ENCODE peak calls at places on chromosomes 13 and 19, in four cellular contexts. One of them, this sample, is unnamed. For H3K36me3 and H3K9me3, the result is how much of the 10 kb centered on the place peaks cover.

GRCh38 chr19:50663280-50663790 is 14.1 kb downstream of the C19orf81 start:
- DNase-seq in neural progenitor cell: no peak
- DNase-seq in naive thymus-derived CD4-positive, alpha-beta T cell: no peak
- DNase-seq in Peyer's patch: no peak
- DNase-seq in this sample: no peak

GRCh38 chr19:18437481-18438330 is at the start of gene ISYNA1:
- DNase-seq in neural progenitor cell: peak
- DNase-seq in naive thymus-derived CD4-positive, alpha-beta T cell: peak
- DNase-seq in Peyer's patch: peak
- DNase-seq in this sample: peak

GRCh38 chr19:1455336-1456120 is 5.6 kb downstream of the APC2 start:
- DNase-seq in neural progenitor cell: peak
- DNase-seq in naive thymus-derived CD4-positive, alpha-beta T cell: peak
- DNase-seq in Peyer's patch: peak
- DNase-seq in this sample: no peak

GRCh38 chr13:98549006-98549727 is 27.7 kb downstream of the STK24 start:
- DNase-seq in neural progenitor cell: no peak
- DNase-seq in naive thymus-derived CD4-positive, alpha-beta T cell: no peak
- DNase-seq in Peyer's patch: peak
- DNase-seq in this sample: no peak

GRCh38 chr13:112629161-112629560 is 41.2 kb upstream of the TUBGCP3 start:
- DNase-seq in neural progenitor cell: no peak
- DNase-seq in naive thymus-derived CD4-positive, alpha-beta T cell: no peak
- DNase-seq in Peyer's patch: no peak
- DNase-seq in this sample: no peak

GRCh38 chr13:23175920-23176319 is 4.9 kb upstream of the SGCG start:
- DNase-seq in neural progenitor cell: no peak
- DNase-seq in naive thymus-derived CD4-positive, alpha-beta T cell: no peak
- DNase-seq in Peyer's patch: no peak
- DNase-seq in this sample: no peak

GRCh38 chr19:35752746-35753350 is 4.0 kb downstream of the HSPB6 start:
- DNase-seq in neural progenitor cell: no peak
- DNase-seq in naive thymus-derived CD4-positive, alpha-beta T cell: no peak
- DNase-seq in Peyer's patch: no peak
- DNase-seq in this sample: no peak

GRCh38 chr19:47157455-47158321 is 27.1 kb downstream of the SAE1 start:
- DNase-seq in neural progenitor cell: peak
- DNase-seq in naive thymus-derived CD4-positive, alpha-beta T cell: no peak
- DNase-seq in Peyer's patch: peak
- DNase-seq in this sample: peak

GRCh38 chr13:20815469-20815868 is 41.7 kb upstream of the EEF1AKMT1 start:
- DNase-seq in neural progenitor cell: no peak
- DNase-seq in naive thymus-derived CD4-positive, alpha-beta T cell: no peak
- DNase-seq in Peyer's patch: no peak
- DNase-seq in this sample: no peak

GRCh38 chr19:35031072-35031881 is 1.0 kb downstream of the SCN1B start:
- DNase-seq in neural progenitor cell: peak
- DNase-seq in naive thymus-derived CD4-positive, alpha-beta T cell: no peak
- DNase-seq in Peyer's patch: no peak
- DNase-seq in this sample: peak

GRCh38 chr13:48068952-48069351 is 26.0 kb downstream of the MED4 start:
- DNase-seq in neural progenitor cell: no peak
- DNase-seq in naive thymus-derived CD4-positive, alpha-beta T cell: no peak
- DNase-seq in Peyer's patch: no peak
- DNase-seq in this sample: no peak
- H3K36me3 ChIP-seq in neural progenitor cell: half or more
- H3K36me3 ChIP-seq in naive thymus-derived CD4-positive, alpha-beta T cell: half or more
- H3K36me3 ChIP-seq in Peyer's patch: under half
- H3K36me3 ChIP-seq in this sample: under half

DNA sequence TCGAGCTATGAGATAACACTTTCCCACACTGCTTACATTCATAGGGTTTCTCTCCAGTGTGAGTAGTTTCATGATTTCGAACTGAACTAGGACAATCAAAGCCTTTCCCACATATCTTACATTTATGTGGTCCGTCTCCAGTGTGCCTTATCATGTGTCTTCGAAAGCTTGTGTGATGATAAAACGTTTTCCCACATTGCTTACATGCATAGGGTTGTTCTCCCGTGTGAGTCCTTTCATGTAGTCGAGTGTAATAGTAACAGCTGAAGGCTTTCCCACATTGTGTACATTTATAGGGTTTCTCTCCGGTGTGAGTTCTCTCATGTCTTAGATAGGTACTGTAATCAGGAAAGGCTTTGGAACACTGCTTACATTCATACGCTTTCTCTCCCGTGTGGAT is 16.3 kb downstream of the ZNF823 start:
- DNase-seq in neural progenitor cell: no peak
- DNase-seq in naive thymus-derived CD4-positive, alpha-beta T cell: no peak
- DNase-seq in Peyer's patch: no peak
- DNase-seq in this sample: no peak
- H3K9me3 ChIP-seq in neural progenitor cell: under half
- H3K9me3 ChIP-seq in naive thymus-derived CD4-positive, alpha-beta T cell: under half
- H3K9me3 ChIP-seq in Peyer's patch: under half
- H3K9me3 ChIP-seq in this sample: under half

GRCh38 chr19:32363632-32364031 is 18.2 kb downstream of the ZNF507 start:
- DNase-seq in neural progenitor cell: no peak
- DNase-seq in naive thymus-derived CD4-positive, alpha-beta T cell: no peak
- DNase-seq in Peyer's patch: no peak
- DNase-seq in this sample: no peak

GRCh38 chr19:32362318-32362691 is 16.9 kb downstream of the ZNF507 start:
- DNase-seq in neural progenitor cell: no peak
- DNase-seq in naive thymus-derived CD4-positive, alpha-beta T cell: no peak
- DNase-seq in Peyer's patch: no peak
- DNase-seq in this sample: no peak

GRCh38 chr19:32363175-32363574 is 17.8 kb downstream of the ZNF507 start:
- DNase-seq in neural progenitor cell: no peak
- DNase-seq in naive thymus-derived CD4-positive, alpha-beta T cell: no peak
- DNase-seq in Peyer's patch: no peak
- DNase-seq in this sample: no peak

GRCh38 chr19:32361574-32362317 is 16.3 kb downstream of the ZNF507 start:
- DNase-seq in neural progenitor cell: no peak
- DNase-seq in naive thymus-derived CD4-positive, alpha-beta T cell: no peak
- DNase-seq in Peyer's patch: no peak
- DNase-seq in this sample: no peak

GRCh38 chr19:32364040-32364439 is 18.6 kb downstream of the ZNF507 start:
- DNase-seq in neural progenitor cell: no peak
- DNase-seq in naive thymus-derived CD4-positive, alpha-beta T cell: no peak
- DNase-seq in Peyer's patch: no peak
- DNase-seq in this sample: no peak
- H3K36me3 ChIP-seq in neural progenitor cell: under half
- H3K36me3 ChIP-seq in naive thymus-derived CD4-positive, alpha-beta T cell: half or more
- H3K36me3 ChIP-seq in Peyer's patch: under half
- H3K36me3 ChIP-seq in this sample: half or more

GRCh38 chr13:105340061-105340606 is 1195.3 kb downstream of the EFNB2 start:
- DNase-seq in neural progenitor cell: no peak
- DNase-seq in naive thymus-derived CD4-positive, alpha-beta T cell: no peak
- DNase-seq in Peyer's patch: no peak
- DNase-seq in this sample: no peak
- H3K9me3 ChIP-seq in neural progenitor cell: under half
- H3K9me3 ChIP-seq in naive thymus-derived CD4-positive, alpha-beta T cell: under half
- H3K9me3 ChIP-seq in Peyer's patch: under half
- H3K9me3 ChIP-seq in this sample: under half

GRCh38 chr19:16416574-16416973 is 55.2 kb downstream of the EPS15L1 start:
- DNase-seq in neural progenitor cell: no peak
- DNase-seq in naive thymus-derived CD4-positive, alpha-beta T cell: no peak
- DNase-seq in Peyer's patch: no peak
- DNase-seq in this sample: no peak
- H3K36me3 ChIP-seq in neural progenitor cell: under half
- H3K36me3 ChIP-seq in naive thymus-derived CD4-positive, alpha-beta T cell: half or more
- H3K36me3 ChIP-seq in Peyer's patch: under half
- H3K36me3 ChIP-seq in this sample: half or more

DNA sequence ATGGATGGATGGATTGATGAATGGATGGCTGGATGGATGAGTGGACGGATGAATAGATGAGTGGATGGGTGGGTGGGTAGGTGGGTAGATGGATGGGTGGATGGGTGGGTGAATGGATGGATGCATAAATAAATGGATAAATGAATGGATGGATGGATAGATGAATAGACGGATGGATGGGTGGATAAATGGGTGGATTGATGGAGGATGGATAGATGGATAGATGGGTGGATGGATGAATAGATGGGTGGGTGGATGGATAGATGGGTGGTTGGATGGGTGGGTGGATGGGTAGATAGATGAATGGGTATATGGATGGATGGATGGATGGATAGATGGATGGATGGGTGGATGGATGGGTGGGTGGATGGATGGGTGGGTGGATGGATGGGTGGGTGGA is 84.9 kb upstream of the ZNF536 start:
- DNase-seq in neural progenitor cell: no peak
- DNase-seq in naive thymus-derived CD4-positive, alpha-beta T cell: no peak
- DNase-seq in Peyer's patch: no peak
- DNase-seq in this sample: no peak
- H3K9me3 ChIP-seq in neural progenitor cell: under half
- H3K9me3 ChIP-seq in naive thymus-derived CD4-positive, alpha-beta T cell: under half
- H3K9me3 ChIP-seq in Peyer's patch: under half
- H3K9me3 ChIP-seq in this sample: under half

GRCh38 chr19:39168258-39169142 is 28.3 kb upstream of the NCCRP1 start:
- DNase-seq in neural progenitor cell: no peak
- DNase-seq in naive thymus-derived CD4-positive, alpha-beta T cell: no peak
- DNase-seq in Peyer's patch: no peak
- DNase-seq in this sample: no peak

GRCh38 chr19:39170398-39171231 is 26.1 kb upstream of the NCCRP1 start:
- DNase-seq in neural progenitor cell: no peak
- DNase-seq in naive thymus-derived CD4-positive, alpha-beta T cell: no peak
- DNase-seq in Peyer's patch: no peak
- DNase-seq in this sample: no peak

GRCh38 chr19:39171479-39172465 is 25.0 kb upstream of the NCCRP1 start:
- DNase-seq in neural progenitor cell: no peak
- DNase-seq in naive thymus-derived CD4-positive, alpha-beta T cell: no peak
- DNase-seq in Peyer's patch: no peak
- DNase-seq in this sample: no peak

GRCh38 chr19:39167461-39168257 is 29.1 kb upstream of the NCCRP1 start:
- DNase-seq in neural progenitor cell: no peak
- DNase-seq in naive thymus-derived CD4-positive, alpha-beta T cell: no peak
- DNase-seq in Peyer's patch: no peak
- DNase-seq in this sample: no peak

GRCh38 chr19:39169143-39169810 is 27.5 kb upstream of the NCCRP1 start:
- DNase-seq in neural progenitor cell: no peak
- DNase-seq in naive thymus-derived CD4-positive, alpha-beta T cell: no peak
- DNase-seq in Peyer's patch: no peak
- DNase-seq in this sample: no peak
- H3K36me3 ChIP-seq in neural progenitor cell: under half
- H3K36me3 ChIP-seq in naive thymus-derived CD4-positive, alpha-beta T cell: half or more
- H3K36me3 ChIP-seq in Peyer's patch: under half
- H3K36me3 ChIP-seq in this sample: under half

GRCh38 chr13:106602178-106602577 is 34.2 kb upstream of the ARGLU1 start:
- DNase-seq in neural progenitor cell: no peak
- DNase-seq in naive thymus-derived CD4-positive, alpha-beta T cell: no peak
- DNase-seq in Peyer's patch: no peak
- DNase-seq in this sample: no peak
- H3K9me3 ChIP-seq in neural progenitor cell: under half
- H3K9me3 ChIP-seq in naive thymus-derived CD4-positive, alpha-beta T cell: under half
- H3K9me3 ChIP-seq in Peyer's patch: under half
- H3K9me3 ChIP-seq in this sample: under half

GRCh38 chr13:49563513-49563912 is 21.8 kb downstream of the RCBTB1 start:
- DNase-seq in neural progenitor cell: no peak
- DNase-seq in naive thymus-derived CD4-positive, alpha-beta T cell: no peak
- DNase-seq in Peyer's patch: no peak
- DNase-seq in this sample: no peak
- H3K36me3 ChIP-seq in neural progenitor cell: under half
- H3K36me3 ChIP-seq in naive thymus-derived CD4-positive, alpha-beta T cell: under half
- H3K36me3 ChIP-seq in Peyer's patch: under half
- H3K36me3 ChIP-seq in this sample: under half